ENCODE peak calls at places on chromosomes 12 and 14, in seven cellular contexts. U, A, T, O, I, F and K are unnamed samples.

GRCh38 chr14:95496690-95497241 is 19.7 kb downstream of the SYNE3 start:
- DNase-seq in U (no peak), A (no peak), T (no peak), O (no peak), I (no peak), F (no peak), K (no peak)

GRCh38 chr12:24360907-24361306 is 411.4 kb upstream of the SOX5 start:
- DNase-seq in U (peak; percentile 30), A (no peak), T (no peak), O (no peak), I (peak; percentile 58), F (no peak), K (no peak)

GRCh38 chr14:70921669-70922068 is 14.4 kb downstream of the PCNX1 start:
- DNase-seq in U (no peak), A (no peak), T (no peak), O (no peak), I (no peak), F (no peak), K (no peak)

GRCh38 chr14:92440345-92441003 is 73.1 kb upstream of the RIN3 start:
- DNase-seq in U (no peak), A (no peak), T (no peak), O (no peak), I (no peak), F (no peak), K (no peak)

GRCh38 chr12:84767079-84767478 is 145.5 kb downstream of the SLC6A15 start:
- DNase-seq in U (no peak), A (no peak), T (no peak), O (peak; percentile 38), I (no peak), F (no peak), K (no peak)

GRCh38 chr12:64650762-64651161 is 40.5 kb downstream of the RASSF3 start:
- DNase-seq in U (no peak), A (no peak), T (no peak), O (no peak), I (no peak), F (no peak), K (no peak)

GRCh38 chr12:18008642-18009041 is 81.4 kb downstream of the RERGL start:
- DNase-seq in U (no peak), A (no peak), T (no peak), O (no peak), I (no peak), F (no peak), K (no peak)

GRCh38 chr12:68038650-68039049 is 49.4 kb downstream of the IFNG-AS1 start:
- DNase-seq in U (no peak), A (peak; percentile 64), T (no peak), O (no peak), I (no peak), F (no peak), K (no peak)

GRCh38 chr12:30587782-30588181 is 107.9 kb downstream of the IPO8 start:
- DNase-seq in U (no peak), A (no peak), T (no peak), O (no peak), I (no peak), F (no peak), K (no peak)

GRCh38 chr14:22898302-22898894 is 15.4 kb downstream of the REM2 start:
- DNase-seq in U (no peak), A (no peak), T (no peak), O (no peak), I (no peak), F (no peak), K (no peak)

GRCh38 chr12:101855364-101855884 is 22.0 kb upstream of the DRAM1 start:
- DNase-seq in U (no peak), A (peak; percentile 85), T (no peak), O (no peak), I (peak; percentile 25), F (no peak), K (peak; percentile 54)

GRCh38 chr12:86233126-86233525 is 23.1 kb downstream of the MGAT4C start:
- DNase-seq in U (no peak), A (no peak), T (peak; percentile 3), O (no peak), I (no peak), F (no peak), K (no peak)

GRCh38 chr12:114406326-114407033 is 536 bp upstream of the TBX5 start:
- DNase-seq in U (no peak), A (no peak), T (no peak), O (no peak), I (no peak), F (no peak), K (no peak)

GRCh38 chr12:70756791-70757190 is 119.6 kb upstream of the PTPRB start:
- DNase-seq in U (no peak), A (no peak), T (no peak), O (peak; percentile 27), I (no peak), F (no peak), K (no peak)

GRCh38 chr14:101507306-101508150 is 53.8 kb upstream of the DIO3 start:
- DNase-seq in U (no peak), A (no peak), T (no peak), O (no peak), I (no peak), F (no peak), K (no peak)

GRCh38 chr12:114404451-114405198 is 1.3 kb downstream of the TBX5 start:
- DNase-seq in U (no peak), A (no peak), T (no peak), O (no peak), I (no peak), F (no peak), K (no peak)

GRCh38 chr12:131096681-131097181 is 143.0 kb downstream of the ADGRD1 start:
- DNase-seq in U (no peak), A (no peak), T (no peak), O (no peak), I (no peak), F (no peak), K (no peak)

GRCh38 chr12:107515446-107515958 is 170.1 kb upstream of the PWP1 start:
- DNase-seq in U (no peak), A (no peak), T (peak; percentile 51), O (no peak), I (no peak), F (no peak), K (no peak)

GRCh38 chr14:105999361-106000028 is 473.1 kb downstream of the TMEM121 start:
- DNase-seq in U (no peak), A (no peak), T (peak; percentile 24), O (no peak), I (peak; percentile 50), F (peak; percentile 36), K (no peak)

GRCh38 chr12:76026643-76027063 is 4.9 kb downstream of the PHLDA1 start:
- DNase-seq in U (no peak), A (no peak), T (no peak), O (no peak), I (peak; percentile 61), F (no peak), K (no peak)

GRCh38 chr12:41531147-41531829 is 343.2 kb downstream of the PDZRN4 start:
- DNase-seq in U (no peak), A (no peak), T (no peak), O (no peak), I (no peak), F (no peak), K (no peak)

GRCh38 chr14:83894519-83894918 is 1635.4 kb upstream of the FLRT2 start:
- DNase-seq in U (no peak), A (no peak), T (no peak), O (no peak), I (no peak), F (no peak), K (no peak)

GRCh38 chr12:122001379-122002209 is 20.1 kb upstream of the BCL7A start:
- DNase-seq in U (no peak), A (no peak), T (no peak), O (no peak), I (no peak), F (no peak), K (no peak)

GRCh38 chr14:65184032-65184764 is 81.9 kb upstream of the MAX start:
- DNase-seq in U (no peak), A (no peak), T (no peak), O (no peak), I (no peak), F (no peak), K (no peak)

GRCh38 chr14:94113490-94113889 is 3.0 kb downstream of the IFI27 start:
- DNase-seq in U (no peak), A (no peak), T (no peak), O (peak; percentile 64), I (no peak), F (no peak), K (no peak)

GRCh38 chr14:68088463-68088862 is 268.9 kb downstream of the RAD51B start:
- DNase-seq in U (no peak), A (no peak), T (peak; percentile 31), O (no peak), I (no peak), F (no peak), K (no peak)

GRCh38 chr12:106085213-106085612 is 53.5 kb downstream of the NUAK1 start:
- DNase-seq in U (no peak), A (no peak), T (no peak), O (no peak), I (no peak), F (no peak), K (no peak)

GRCh38 chr12:123250471-123251383 is 17.5 kb downstream of the MTRFR start:
- DNase-seq in U (no peak), A (no peak), T (peak; percentile 69), O (no peak), I (peak; percentile 45), F (no peak), K (peak; percentile 92)

GRCh38 chr12:97148941-97149559 is 242.0 kb downstream of the NEDD1 start:
- DNase-seq in U (no peak), A (peak; percentile 15), T (peak; percentile 29), O (peak; percentile 62), I (peak; percentile 56), F (peak; percentile 88), K (peak; percentile 54)

GRCh38 chr12:104213952-104214351 is 1.6 kb upstream of the TXNRD1 start:
- DNase-seq in U (no peak), A (no peak), T (no peak), O (peak; percentile 58), I (no peak), F (peak; percentile 6), K (peak; percentile 78)
- TF ChIP-seq JUND in U (no peak), A (no peak), T (no peak), O (peak; percentile 42), I (no peak), F (no peak), K (no peak)

GRCh38 chr12:46364777-46365580 is 7.6 kb downstream of the SLC38A2 start:
- DNase-seq in U (no peak), A (no peak), T (no peak), O (no peak), I (peak; percentile 78), F (no peak), K (no peak)
- TF ChIP-seq JUND in U (no peak), A (no peak), T (peak; percentile 57), O (peak; percentile 34), I (no peak), F (no peak), K (no peak)

GRCh38 chr14:33386771-33387170 is 448.1 kb downstream of the NPAS3 start:
- DNase-seq in U (no peak), A (no peak), T (no peak), O (no peak), I (no peak), F (no peak), K (no peak)
- TF ChIP-seq JUND in U (no peak), A (no peak), T (no peak), O (peak; percentile 4), I (no peak), F (no peak), K (no peak)

DNA sequence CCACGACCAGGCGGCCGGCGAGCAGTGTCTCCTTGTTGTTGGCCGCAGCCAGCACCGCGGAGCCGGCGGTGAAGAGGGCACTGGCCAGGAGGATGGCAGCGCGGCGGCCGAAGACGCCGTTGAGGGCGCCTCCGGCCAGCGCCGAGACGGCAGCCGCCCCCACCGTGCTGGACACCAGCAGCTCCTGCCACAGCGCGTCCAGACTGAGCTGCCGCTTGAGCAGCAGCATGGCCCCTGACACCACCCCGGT is 691 bp downstream of the SLC2A13 start:
- DNase-seq in U (no peak), A (no peak), T (no peak), O (peak; percentile 80), I (no peak), F (no peak), K (peak; percentile 63)
- TF ChIP-seq JUND in U (no peak), A (no peak), T (no peak), O (no peak), I (no peak), F (no peak), K (no peak)